ENCODE peak calls at places on chromosome 14, in seven cellular contexts. W is foreskin fibroblast, J is AG09309, Z is breast epithelium, Q is fibroblast of lung, S is gastrocnemius medialis, Y is neural progenitor cell. E is an unnamed sample.

GRCh38 chr14:32524609-32525391 is 195.7 kb downstream of the AKAP6 start:
- DNase-seq in S (no peak), J (no peak), Z (no peak), W (peak), Y (no peak), Q (peak), E (no peak)

GRCh38 chr14:71472281-71472960 is 459.8 kb upstream of the RGS6 start:
- DNase-seq in J (peak), Y (no peak), Q (peak), Z (no peak), S (no peak), W (peak), E (peak)

GRCh38 chr14:102928412-102929348 is 6.2 kb downstream of the AMN start:
- DNase-seq in Q (peak), Z (peak), S (no peak), Y (peak), W (peak), J (no peak), E (no peak)

GRCh38 chr14:79583738-79584405 is 627.4 kb downstream of the DIO2 start:
- DNase-seq in Z (no peak), S (no peak), W (peak), Q (peak), Y (no peak), J (peak), E (peak)

GRCh38 chr14:97976861-97977260 is 1179.7 kb downstream of the VRK1 start:
- DNase-seq in Y (no peak), S (peak), J (no peak), W (no peak), Z (no peak), Q (no peak), E (no peak)

GRCh38 chr14:72256055-72256454 is 323.8 kb downstream of the RGS6 start:
- DNase-seq in Y (no peak), Q (no peak), Z (no peak), J (no peak), S (no peak), W (no peak), E (no peak)

GRCh38 chr14:40053396-40053795 is 621.2 kb upstream of the FBXO33 start:
- DNase-seq in Q (no peak), S (no peak), Z (no peak), J (no peak), Y (no peak), W (no peak), E (no peak)

GRCh38 chr14:89956294-89957009 is 725 bp downstream of the TDP1 start:
- DNase-seq in S (peak), Q (peak), Z (peak), J (peak), W (peak), Y (peak), E (peak)

GRCh38 chr14:91140672-91141071 is 26.8 kb downstream of the DGLUCY start:
- DNase-seq in Q (peak), W (peak), J (no peak), Y (peak), S (no peak), Z (no peak), E (no peak)

GRCh38 chr14:102586420-102587119 is 5.9 kb upstream of the RCOR1 start:
- DNase-seq in J (peak), Y (no peak), W (peak), Q (peak), Z (no peak), S (no peak), E (no peak)

GRCh38 chr14:100772607-100773165 is 46.0 kb downstream of the DLK1 start:
- DNase-seq in J (no peak), W (no peak), Y (no peak), Q (no peak), Z (no peak), S (no peak), E (no peak)

GRCh38 chr14:101932668-101933067 is 31.7 kb upstream of the DYNC1H1 start:
- DNase-seq in J (no peak), Z (no peak), Y (no peak), Q (no peak), W (no peak), S (no peak), E (no peak)

GRCh38 chr14:93655078-93655750 is 133.1 kb downstream of the PRIMA1 start:
- DNase-seq in S (no peak), Z (no peak), J (peak), Q (peak), Y (peak), W (peak), E (no peak)

GRCh38 chr14:65387628-65388027 is 24.9 kb upstream of the FUT8 start:
- DNase-seq in Z (no peak), Y (no peak), W (no peak), Q (no peak), S (no peak), J (no peak), E (no peak)

GRCh38 chr14:104794641-104795467 is 694 bp downstream of the AKT1 start:
- DNase-seq in Q (peak), Y (peak), W (peak), S (no peak), J (no peak), Z (no peak), E (no peak)

DNA sequence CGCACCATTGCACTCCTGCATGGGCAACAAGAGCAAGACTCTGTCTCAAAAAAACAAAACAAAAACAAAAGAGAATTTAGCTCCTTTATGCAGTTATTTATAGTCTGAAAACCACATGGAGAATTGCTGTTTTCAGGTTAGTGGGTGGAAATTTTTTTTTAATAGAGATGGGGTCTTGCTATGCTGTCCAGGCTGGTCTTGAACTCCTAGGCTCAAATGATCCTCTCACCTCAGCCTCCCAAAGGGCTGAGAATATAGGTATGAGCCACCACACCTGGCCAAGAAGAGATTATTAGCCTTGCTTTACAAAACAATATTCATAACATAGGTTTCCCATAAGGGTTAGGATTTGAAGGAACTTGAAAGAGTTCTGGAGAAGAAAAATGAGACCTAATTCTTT is 12.1 kb upstream of the SRP54 start:
- DNase-seq in Z (no peak), J (no peak), W (no peak), Y (no peak), S (no peak), Q (no peak), E (no peak)
- TF ChIP-seq CTCF in Z (no peak), J (no peak), W (no peak), Y (no peak), S (no peak), Q (no peak), E (no peak)

DNA sequence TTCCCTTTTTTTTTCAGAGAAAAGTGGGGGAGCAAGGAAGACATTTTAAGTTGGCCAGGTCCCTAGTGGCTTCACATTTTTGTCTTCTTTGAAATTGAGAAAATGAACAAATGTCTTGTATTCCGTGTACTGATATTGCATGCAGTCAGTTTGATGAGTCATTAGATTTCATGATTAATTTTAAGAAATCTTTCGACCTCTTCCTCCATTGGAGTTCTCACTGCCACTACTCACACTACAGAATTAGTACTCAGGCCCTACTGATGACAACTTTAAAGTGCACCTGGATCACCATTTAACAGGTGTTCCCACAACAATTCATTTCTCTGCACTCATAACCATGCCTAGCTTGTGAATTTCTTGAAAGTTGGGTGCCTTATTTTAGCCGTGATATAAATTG is 50.5 kb downstream of the SAMD4A start:
- DNase-seq in Z (no peak), W (peak), J (no peak), Q (peak), Y (no peak), S (no peak), E (no peak)
- H3K4me3 ChIP-seq in Z (no peak), W (no peak), J (no peak), Q (no peak), Y (no peak), S (no peak), E (no peak)

GRCh38 chr14:73761621-73762355 is 47.6 kb upstream of the PNMA1 start:
- DNase-seq in W (no peak), Q (no peak), J (no peak), Z (no peak), Y (no peak), S (no peak), E (no peak)

GRCh38 chr14:73758392-73759182 is 44.4 kb upstream of the PNMA1 start:
- DNase-seq in S (peak), W (peak), Z (peak), Q (peak), J (no peak), Y (peak), E (no peak)

GRCh38 chr14:73759183-73759713 is 45.1 kb upstream of the PNMA1 start:
- DNase-seq in Z (no peak), Q (peak), S (no peak), J (no peak), W (peak), Y (peak), E (no peak)

GRCh38 chr14:73760598-73761586 is 46.7 kb upstream of the PNMA1 start:
- DNase-seq in W (no peak), Z (no peak), J (no peak), Q (no peak), Y (no peak), S (no peak), E (no peak)

DNA sequence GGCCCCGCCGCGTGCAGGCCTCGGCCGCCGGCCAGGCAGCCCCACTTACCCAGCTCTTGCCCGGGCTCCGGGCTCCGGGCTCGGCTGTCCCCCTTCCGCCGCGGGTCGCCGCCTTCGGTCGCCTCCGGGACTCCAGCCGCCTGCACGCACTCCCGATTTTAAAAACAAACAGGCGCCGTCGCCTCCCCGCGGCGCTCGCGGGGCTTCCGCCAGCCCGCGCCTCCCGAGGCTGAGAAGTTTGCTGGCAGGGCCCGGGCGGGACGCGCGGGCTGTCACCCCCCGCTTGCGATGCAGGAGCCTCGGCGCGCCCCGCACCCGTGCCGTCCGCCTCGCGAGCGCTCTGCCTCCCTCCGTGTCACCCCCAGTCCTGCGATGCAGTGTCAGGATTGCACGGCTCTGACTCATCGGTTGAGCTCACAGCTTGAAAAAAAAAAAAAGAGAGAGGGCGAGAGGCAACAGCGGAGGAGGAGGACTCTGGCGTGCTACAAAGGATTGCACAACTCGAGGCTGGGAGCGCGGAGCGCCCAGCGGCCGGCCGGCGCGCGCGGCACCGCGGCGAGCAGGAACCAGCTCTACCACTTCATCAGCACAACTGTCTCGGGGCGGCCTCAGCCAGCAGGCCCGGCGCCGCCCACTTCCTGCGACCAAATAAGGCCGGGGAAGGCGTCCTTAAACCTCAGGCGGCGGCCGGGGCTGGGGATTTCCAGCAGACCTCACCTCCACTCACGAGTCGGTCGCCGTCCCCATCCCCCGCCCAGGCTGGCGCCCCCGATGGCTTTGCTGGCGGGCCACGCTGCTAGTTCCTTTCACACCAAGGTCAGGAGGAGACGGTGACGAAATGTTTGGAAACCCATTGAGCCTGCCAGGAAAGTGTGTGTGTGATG is 45.8 kb upstream of the PNMA1 start:
- DNase-seq in Y (peak), J (peak), W (peak), S (peak), Z (peak), Q (peak), E (peak)
- TF ChIP-seq CTCF in Y (no peak), J (no peak), W (no peak), S (peak), Z (no peak), Q (no peak), E (no peak)

DNA sequence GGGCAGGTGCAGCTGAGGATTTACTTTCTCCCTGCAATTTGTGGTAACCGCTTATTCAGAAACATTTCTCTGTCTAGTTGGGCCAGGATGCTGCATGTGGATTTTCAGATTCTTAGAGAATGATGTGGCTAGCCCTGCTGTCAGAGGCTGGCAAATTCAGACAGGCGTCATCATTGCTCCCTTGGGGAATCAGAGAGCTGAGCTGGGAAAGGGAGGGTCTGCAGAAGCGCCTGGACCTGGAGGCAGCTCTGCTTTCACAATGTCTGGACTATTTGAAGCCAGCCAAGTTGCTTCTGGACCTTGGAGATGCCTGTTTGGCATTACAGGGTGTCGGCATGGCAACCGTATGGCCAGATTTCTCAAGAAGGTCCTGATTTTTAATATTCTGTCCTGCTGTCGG is 3.4 kb downstream of the GALNT16 start:
- DNase-seq in J (peak), W (peak), S (peak), Q (peak), Z (peak), Y (no peak), E (peak)
- H3K4me3 ChIP-seq in J (no peak), W (no peak), S (no peak), Q (no peak), Z (no peak), Y (no peak), E (no peak)

GRCh38 chr14:77547512-77547911 is 48.9 kb upstream of the ISM2 start:
- DNase-seq in J (no peak), Y (no peak), W (no peak), Z (no peak), Q (no peak), S (no peak), E (no peak)
- TF ChIP-seq CTCF in J (peak), Y (peak), W (no peak), Z (no peak), Q (peak), S (no peak), E (peak)

GRCh38 chr14:92322516-92322915 is 449 bp upstream of the SLC24A4 start:
- DNase-seq in J (no peak), S (no peak), Z (no peak), Q (no peak), Y (peak), W (no peak), E (no peak)
- H3K4me3 ChIP-seq in J (no peak), S (peak), Z (peak), Q (no peak), Y (peak), W (no peak), E (no peak)

GRCh38 chr14:75196064-75196463 is 19.7 kb upstream of the TMED10 start:
- DNase-seq in J (no peak), Q (no peak), Z (no peak), Y (no peak), S (no peak), W (no peak), E (no peak)

GRCh38 chr14:75197338-75197737 is 20.9 kb upstream of the TMED10 start:
- DNase-seq in W (no peak), S (no peak), Z (no peak), J (no peak), Y (no peak), Q (no peak), E (no peak)

GRCh38 chr14:75200451-75200850 is 24.0 kb upstream of the TMED10 start:
- DNase-seq in Z (peak), J (no peak), S (no peak), Y (no peak), W (no peak), Q (no peak), E (no peak)

GRCh38 chr14:75198291-75198933 is 22.0 kb upstream of the TMED10 start:
- DNase-seq in Q (no peak), Z (no peak), S (peak), W (no peak), J (no peak), Y (no peak), E (no peak)

GRCh38 chr14:75196468-75196867 is 20.1 kb upstream of the TMED10 start:
- DNase-seq in Q (no peak), Z (no peak), J (no peak), S (no peak), Y (no peak), W (no peak), E (no peak)
- TF ChIP-seq CTCF in Q (no peak), Z (no peak), J (no peak), S (no peak), Y (no peak), W (no peak), E (no peak)

DNA sequence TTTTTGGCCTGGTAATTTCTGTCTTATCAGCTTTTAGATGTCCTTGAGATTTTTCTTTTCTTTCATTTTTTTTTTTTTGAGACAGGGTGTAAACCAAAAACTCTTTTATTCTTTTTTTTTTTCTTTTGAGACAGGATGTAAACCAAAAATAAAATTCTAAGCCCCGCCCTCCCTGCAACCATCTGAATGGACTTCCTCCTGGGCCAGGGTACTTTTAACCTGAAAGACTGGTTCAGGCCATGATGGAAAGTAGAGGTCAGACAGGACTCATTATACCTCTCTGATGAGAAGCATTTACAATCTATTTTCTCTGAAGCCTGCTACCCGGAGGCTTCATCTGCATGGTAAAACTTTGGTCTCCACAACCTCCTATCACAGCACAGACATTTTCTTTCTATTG is 33.5 kb upstream of the TCL1B start:
- DNase-seq in Y (no peak), J (no peak), Z (no peak), Q (no peak), S (no peak), W (no peak), E (no peak)
- H3K4me3 ChIP-seq in Y (no peak), J (no peak), Z (no peak), Q (no peak), S (no peak), W (no peak), E (no peak)

GRCh38 chr14:75675265-75675960 is 14.4 kb downstream of the TTLL5 start:
- DNase-seq in Q (no peak), S (no peak), Y (peak), Z (no peak), J (no peak), W (no peak), E (no peak)
- TF ChIP-seq CTCF in Q (peak), S (no peak), Y (peak), Z (no peak), J (no peak), W (no peak), E (no peak)